ENCODE peak calls at places on chromosomes 11 and 22, in ten cellular contexts. Y, A, N, U, C, L, T, V, J and B are unnamed samples.
A peak's percentile ranks its signal among the peaks of the same experiment; 100 is the strongest.

GRCh38 chr11:2896047-2896446 is 10.5 kb upstream of the CDKN1C start:
- DNase-seq in N (no peak), U (no peak), L (no peak), A (no peak), C (no peak), J (no peak), V (no peak), T (no peak), Y (no peak), B (no peak)

GRCh38 chr22:37910863-37911262 is 4.8 kb downstream of the MICALL1 start:
- DNase-seq in A (no peak), V (no peak), Y (no peak), T (no peak), C (no peak), N (no peak), L (no peak), U (no peak), J (no peak), B (no peak)

GRCh38 chr11:44136176-44136945 is 40.9 kb downstream of the EXT2 start:
- DNase-seq in C (peak; percentile 18), U (no peak), V (no peak), L (no peak), T (no peak), N (no peak), Y (no peak), J (no peak), A (no peak), B (no peak)

GRCh38 chr11:7591107-7591894 is 77.5 kb downstream of the PPFIBP2 start:
- DNase-seq in V (no peak), U (no peak), N (no peak), A (no peak), J (no peak), C (no peak), L (no peak), T (no peak), Y (no peak), B (no peak)

GRCh38 chr11:93131709-93132108 is 66.1 kb downstream of the SLC36A4 start:
- DNase-seq in U (no peak), N (no peak), T (peak; percentile 50), J (no peak), A (no peak), L (no peak), C (no peak), Y (no peak), V (no peak), B (no peak)

GRCh38 chr22:48711031-48711431 is 1116.6 kb downstream of the BRD1 start:
- DNase-seq in A (no peak), T (no peak), C (no peak), Y (peak; percentile 13), N (no peak), J (no peak), V (no peak), U (no peak), L (no peak), B (no peak)

GRCh38 chr11:1832989-1833365 is 1.8 kb upstream of the SYT8 start:
- DNase-seq in N (no peak), L (no peak), A (no peak), U (no peak), C (no peak), J (no peak), T (no peak), Y (no peak), V (peak; percentile 22), B (no peak)

GRCh38 chr11:71298016-71298550 is 45.7 kb upstream of the SHANK2 start:
- DNase-seq in U (no peak), L (no peak), N (no peak), J (no peak), A (no peak), Y (peak; percentile 19), V (no peak), C (no peak), T (no peak), B (no peak)

GRCh38 chr11:117816846-117817212 is 7.7 kb downstream of the FXYD2 start:
- DNase-seq in N (no peak), U (no peak), C (no peak), V (no peak), Y (no peak), A (no peak), J (no peak), T (no peak), L (no peak), B (no peak)

GRCh38 chr11:111733655-111734088 is 32.5 kb downstream of the PPP2R1B start:
- DNase-seq in U (peak; percentile 49), N (no peak), J (no peak), L (no peak), C (no peak), A (no peak), T (no peak), V (no peak), Y (no peak), B (no peak)

GRCh38 chr22:17972385-17973181 is 51.8 kb downstream of the MICAL3 start:
- DNase-seq in N (peak; percentile 63), L (no peak), C (peak; percentile 91), V (peak; percentile 24), A (peak; percentile 47), Y (peak; percentile 51), J (no peak), U (no peak), T (peak; percentile 28), B (peak; percentile 16)

GRCh38 chr11:83549984-83550667 is 264.0 kb upstream of the CCDC90B start:
- DNase-seq in N (peak; percentile 14), Y (no peak), U (peak; percentile 17), J (no peak), V (no peak), A (no peak), T (no peak), L (no peak), C (no peak), B (no peak)

GRCh38 chr11:128491195-128491936 is 96.0 kb downstream of the ETS1 start:
- DNase-seq in N (no peak), Y (no peak), C (no peak), U (no peak), A (no peak), J (no peak), L (no peak), T (no peak), V (no peak), B (no peak)

GRCh38 chr11:2474059-2474901 is 29.5 kb downstream of the KCNQ1 start:
- DNase-seq in V (no peak), A (no peak), L (no peak), J (no peak), T (no peak), N (peak; percentile 5), C (no peak), Y (peak; percentile 51), U (no peak), B (no peak)

GRCh38 chr11:78190374-78190773 is 1.7 kb downstream of the USP35 start:
- DNase-seq in Y (no peak), A (no peak), C (no peak), N (no peak), L (no peak), J (no peak), V (no peak), U (no peak), T (no peak), B (no peak)

GRCh38 chr11:128630367-128631230 is 43.2 kb upstream of the ETS1 start:
- DNase-seq in U (peak; percentile 90), N (peak; percentile 65), A (peak; percentile 83), L (peak; percentile 89), J (peak; percentile 72), V (peak; percentile 83), T (peak; percentile 85), C (peak; percentile 86), Y (peak; percentile 82), B (peak; percentile 53)

GRCh38 chr11:10743354-10744035 is 7.6 kb upstream of the CTR9 start:
- DNase-seq in T (no peak), A (no peak), U (no peak), C (no peak), N (no peak), V (no peak), Y (no peak), J (no peak), L (no peak), B (no peak)